ENCODE peak calls at places on chromosomes 1 and 21, in four cellular contexts. B is K562, X is H1, R is HepG2. S is an unnamed sample.

GRCh38 chr1:184608990-184609389 is 145.7 kb downstream of the EDEM3 start:
- DNase-seq in B (no peak), X (no peak), R (no peak), S (no peak)

GRCh38 chr1:110581637-110582036 is 24.5 kb downstream of the KCNA2 start:
- DNase-seq in B (no peak), X (no peak), R (no peak), S (no peak)

GRCh38 chr21:18951291-18952038 is 547.9 kb upstream of the TMPRSS15 start:
- DNase-seq in B (peak; percentile 58), X (peak; percentile 55), R (no peak), S (no peak)

GRCh38 chr1:150366416-150367296 is 2.7 kb downstream of the RPRD2 start:
- DNase-seq in B (peak; percentile 37), X (no peak), R (no peak), S (no peak)

GRCh38 chr1:162230096-162230495 is 146.6 kb downstream of the SPATA46 start:
- DNase-seq in B (no peak), X (peak; percentile 59), R (no peak), S (no peak)

GRCh38 chr1:33045246-33045645 is 8.6 kb upstream of the AK2 start:
- DNase-seq in B (peak; percentile 34), X (no peak), R (peak; percentile 47), S (no peak)

GRCh38 chr1:213179784-213180183 is 128.7 kb downstream of the RPS6KC1 start:
- DNase-seq in B (no peak), X (no peak), R (no peak), S (no peak)

GRCh38 chr21:46392921-46393320 is 65.8 kb upstream of the DIP2A start:
- DNase-seq in B (no peak), X (no peak), R (no peak), S (no peak)

GRCh38 chr1:154787171-154787570 is 82.9 kb downstream of the KCNN3 start:
- DNase-seq in B (no peak), X (no peak), R (no peak), S (no peak)

GRCh38 chr1:202154766-202155477 is 5.5 kb downstream of the PTPN7 start:
- DNase-seq in B (peak; percentile 84), X (peak; percentile 77), R (peak; percentile 30), S (no peak)

GRCh38 chr1:15573477-15573876 is 11.4 kb downstream of the AGMAT start:
- DNase-seq in B (no peak), X (no peak), R (no peak), S (no peak)

GRCh38 chr21:40886931-40887330 is 40.0 kb upstream of the DSCAM start:
- DNase-seq in B (no peak), X (no peak), R (no peak), S (no peak)

GRCh38 chr1:241115784-241116183 is 241.2 kb downstream of the RGS7 start:
- DNase-seq in B (no peak), X (no peak), R (no peak), S (no peak)

GRCh38 chr1:3004285-3005205 is 16.7 kb upstream of the ACTRT2 start:
- DNase-seq in B (no peak), X (no peak), R (no peak), S (no peak)

GRCh38 chr1:44501022-44501910 is 96.2 kb downstream of the RNF220 start:
- DNase-seq in B (no peak), X (peak; percentile 68), R (peak; percentile 12), S (no peak)

GRCh38 chr21:22609802-22610201 is 1611.6 kb downstream of the NCAM2 start:
- DNase-seq in B (no peak), X (no peak), R (no peak), S (no peak)
- TF ChIP-seq ATF2 in B (no peak), X (no peak), R (no peak), S (no peak)

DNA sequence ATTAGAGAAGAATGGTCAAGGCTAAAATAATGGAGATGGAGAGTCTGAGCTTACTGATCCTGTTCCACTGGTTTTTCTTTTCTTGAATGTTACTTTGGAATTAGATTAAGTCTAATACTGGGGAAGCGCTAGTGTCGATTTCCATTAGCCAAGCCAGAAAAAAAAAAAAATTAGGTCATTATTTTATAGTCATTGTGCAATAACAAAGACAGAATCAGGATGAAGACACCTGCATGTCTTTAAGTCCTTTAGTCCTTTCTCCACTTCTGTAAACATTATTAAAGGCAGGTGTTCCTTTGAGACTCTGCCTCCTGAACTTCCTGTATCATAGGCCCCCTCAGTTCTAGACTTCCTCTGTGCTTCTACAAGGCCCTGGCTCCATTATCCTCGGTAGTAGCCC is 42.8 kb downstream of the MYSM1 start:
- DNase-seq in B (no peak), X (no peak), R (no peak), S (no peak)
- TF ChIP-seq ZNF274 in B (no peak), X (no peak), R (no peak), S (no peak)

GRCh38 chr1:5297878-5298239 is 643.5 kb downstream of the AJAP1 start:
- DNase-seq in B (no peak), X (no peak), R (no peak), S (no peak)

GRCh38 chr1:5296135-5296930 is 641.9 kb downstream of the AJAP1 start:
- DNase-seq in B (no peak), X (no peak), R (no peak), S (no peak)

GRCh38 chr1:5298376-5298775 is 644.0 kb downstream of the AJAP1 start:
- DNase-seq in B (no peak), X (no peak), R (no peak), S (no peak)

GRCh38 chr1:5297199-5297877 is 642.9 kb downstream of the AJAP1 start:
- DNase-seq in B (no peak), X (no peak), R (no peak), S (no peak)
- TF ChIP-seq ATF2 in B (no peak), X (no peak), R (no peak), S (no peak)

GRCh38 chr1:232965124-232965911 is 14.9 kb downstream of the NTPCR start:
- DNase-seq in B (no peak), X (no peak), R (no peak), S (no peak)
- TF ChIP-seq ZNF274 in B (no peak), X (no peak), R (no peak), S (no peak)

DNA sequence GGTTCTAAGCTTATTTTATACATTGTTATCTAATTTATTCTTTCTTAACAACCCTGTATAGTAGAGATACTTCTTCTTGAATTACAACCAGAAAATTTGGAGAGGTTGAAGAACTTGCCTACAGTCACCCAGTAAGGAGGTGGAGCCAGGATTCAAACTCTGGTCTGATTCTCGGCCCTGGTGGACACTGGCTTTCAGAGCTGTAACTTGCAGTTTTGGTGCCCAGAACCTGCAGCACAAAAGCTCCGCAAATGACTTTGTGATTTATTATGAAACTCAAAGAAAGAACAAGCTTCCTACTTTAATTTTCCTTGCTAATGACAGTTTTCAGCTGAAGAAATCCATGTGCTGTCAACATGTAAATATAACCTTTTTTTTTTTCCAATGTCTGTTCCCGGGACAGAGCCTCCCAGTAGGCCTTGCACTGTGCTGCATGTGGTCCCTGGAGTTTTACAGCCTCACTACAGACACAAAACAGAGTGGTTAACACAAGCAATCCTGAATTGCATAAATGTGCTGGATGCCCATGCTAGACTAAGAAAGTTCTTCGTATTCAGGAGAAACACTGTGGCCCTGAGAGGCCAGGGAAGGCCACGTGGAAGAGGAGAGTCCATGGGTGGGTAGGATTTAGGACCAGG is 62.2 kb upstream of the ANGPTL1 start:
- DNase-seq in B (no peak), X (no peak), R (no peak), S (no peak)
- TF ChIP-seq ATF2 in B (no peak), X (no peak), R (no peak), S (no peak)

GRCh38 chr21:29163381-29164115 is 33.1 kb downstream of the MAP3K7CL start:
- DNase-seq in B (no peak), X (no peak), R (no peak), S (no peak)
- TF ChIP-seq ZNF274 in B (no peak), X (no peak), R (no peak), S (no peak)

GRCh38 chr1:229204863-229205777 is 65.8 kb upstream of the RAB4A start:
- DNase-seq in B (peak; percentile 30), X (peak; percentile 43), R (no peak), S (no peak)
- TF ChIP-seq ATF2 in B (no peak), X (no peak), R (no peak), S (no peak)

DNA sequence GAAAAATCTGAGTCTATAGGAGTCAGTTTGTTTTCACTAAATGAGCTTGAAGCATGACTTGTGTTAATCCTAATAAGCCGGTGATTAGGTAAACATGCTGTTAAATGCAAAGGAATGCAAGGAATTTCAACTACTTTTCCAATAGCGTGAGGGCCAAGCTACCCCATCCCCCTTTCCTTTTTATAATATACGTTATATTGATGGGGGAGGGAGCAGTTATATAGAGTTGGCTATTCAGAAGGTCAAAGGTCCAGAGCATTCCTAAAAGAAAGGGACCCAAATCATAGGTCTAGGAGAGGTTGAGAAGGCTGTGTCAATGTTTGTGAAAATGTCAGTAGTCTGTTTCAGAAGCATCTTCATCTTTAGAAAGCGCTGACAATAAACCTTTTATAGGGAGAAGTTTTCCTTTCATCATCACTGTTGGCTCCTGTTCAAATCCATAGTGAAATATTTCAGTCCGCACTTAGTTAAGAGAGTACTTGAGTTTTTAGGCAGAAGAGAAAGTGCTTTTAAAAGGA is 3.8 kb downstream of the CCN1 start:
- DNase-seq in B (no peak), X (peak; percentile 42), R (peak; percentile 63), S (no peak)
- TF ChIP-seq ZNF274 in B (no peak), X (no peak), R (no peak), S (no peak)

GRCh38 chr1:180920193-180920592 is 7.5 kb downstream of the KIAA1614 start:
- DNase-seq in B (no peak), X (no peak), R (no peak), S (no peak)
- TF ChIP-seq ATF2 in B (no peak), X (no peak), R (no peak), S (no peak)